ENCODE peak calls at places on chromosomes 6 and 20, in four cellular contexts. C is cardiac muscle cell, P is kidney, H is ovary. U is an unnamed sample. For H3K36me3, the result is how much of the 10 kb centered on the place peaks cover.

GRCh38 chr6:45786243-45786795 is 229.3 kb downstream of the CLIC5 start:
- DNase-seq in H (no peak), P (no peak), C (no peak), U (no peak)

GRCh38 chr20:2690213-2690612 is 2.4 kb upstream of the EBF4 start:
- DNase-seq in H (no peak), C (no peak), P (no peak), U (no peak)

GRCh38 chr6:147071786-147072185 is 132.4 kb upstream of the STXBP5 start:
- DNase-seq in P (no peak), H (no peak), C (no peak), U (no peak)

GRCh38 chr6:53112404-53112803 is 36.2 kb downstream of the GCM1 start:
- DNase-seq in H (no peak), P (no peak), C (no peak), U (peak)

GRCh38 chr6:26594730-26595632 is 1.8 kb upstream of the ABT1 start:
- DNase-seq in H (peak), P (no peak), C (no peak), U (no peak)

GRCh38 chr20:41664584-41664983 is 46.4 kb upstream of the CHD6 start:
- DNase-seq in C (no peak), H (no peak), P (no peak), U (no peak)

GRCh38 chr20:3692706-3693294 is 11.0 kb upstream of the ADAM33 start:
- DNase-seq in H (no peak), C (no peak), P (no peak), U (no peak)

GRCh38 chr6:98921038-98921437 is 26.7 kb downstream of the FBXL4 start:
- DNase-seq in P (no peak), H (no peak), C (no peak), U (no peak)

GRCh38 chr6:14241255-14242070 is 123.9 kb downstream of the CD83 start:
- DNase-seq in C (no peak), P (no peak), H (no peak), U (no peak)

GRCh38 chr6:56435326-56435725 is 187.9 kb upstream of the COL21A1 start:
- DNase-seq in C (no peak), H (no peak), P (no peak), U (no peak)

GRCh38 chr20:52017669-52018317 is 173.8 kb downstream of the ZFP64 start:
- DNase-seq in C (no peak), H (no peak), P (no peak), U (no peak)

GRCh38 chr6:154289818-154290508 is 66.6 kb downstream of the IPCEF1 start:
- DNase-seq in H (no peak), C (no peak), P (no peak), U (no peak)

GRCh38 chr6:142885182-142885867 is 59.7 kb downstream of the HIVEP2 start:
- DNase-seq in P (no peak), C (peak), H (peak), U (peak)

GRCh38 chr6:37308084-37308817 is 45.5 kb upstream of the RNF8 start:
- DNase-seq in H (no peak), P (no peak), C (peak), U (no peak)

GRCh38 chr20:24909086-24909780 is 39.8 kb upstream of the CST7 start:
- DNase-seq in C (no peak), P (no peak), H (no peak), U (no peak)

GRCh38 chr6:157412780-157413179 is 31.8 kb downstream of the ZDHHC14 start:
- DNase-seq in P (no peak), C (no peak), H (peak), U (no peak)

GRCh38 chr6:73062837-73063236 is 162.5 kb downstream of the KHDC1L start:
- DNase-seq in H (no peak), P (no peak), C (no peak), U (no peak)

GRCh38 chr20:1187605-1188171 is 2.9 kb upstream of the TMEM74B start:
- DNase-seq in P (no peak), C (no peak), H (no peak), U (no peak)

GRCh38 chr6:29466241-29466640 is 9.3 kb downstream of the OR2H1 start:
- DNase-seq in H (no peak), P (no peak), C (no peak), U (no peak)

GRCh38 chr6:7899046-7899888 is 11.3 kb downstream of the TXNDC5 start:
- DNase-seq in P (no peak), H (no peak), C (no peak), U (no peak)

DNA sequence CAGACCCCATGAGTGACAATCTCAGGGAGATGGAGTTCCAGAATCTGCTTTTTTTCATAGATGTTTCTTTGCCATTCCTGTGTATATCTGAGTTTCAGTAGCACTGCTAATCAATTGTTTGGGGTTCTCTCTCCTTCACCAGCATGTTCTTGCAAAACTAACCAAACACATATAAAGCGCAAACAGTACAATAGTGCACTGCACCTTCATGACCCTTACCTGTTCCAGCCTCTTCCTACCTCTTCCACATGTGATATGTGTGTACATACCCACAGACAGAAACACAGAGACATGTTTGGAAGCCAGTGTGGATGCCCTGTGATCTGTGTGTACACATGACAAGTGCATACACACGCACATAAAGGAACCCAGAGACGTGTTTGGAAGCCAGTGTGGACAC is 1.8 kb upstream of the CEP43 start:
- DNase-seq in C (no peak), P (no peak), H (no peak), U (no peak)
- H3K4me3 ChIP-seq in C (no peak), P (peak), H (no peak), U (peak)

GRCh38 chr6:47057830-47058540 is 15.9 kb upstream of the ADGRF1 start:
- DNase-seq in H (no peak), C (no peak), P (no peak), U (no peak)
- H3K36me3 ChIP-seq in H (under half), C (under half), P (under half), U (under half)

GRCh38 chr6:11586574-11586973 is 49.0 kb downstream of the TMEM170B start:
- DNase-seq in C (no peak), H (no peak), P (no peak), U (peak)
- H3K4me3 ChIP-seq in C (no peak), H (no peak), P (no peak), U (peak)

GRCh38 chr6:551829-552350 is 105.0 kb downstream of the HUS1B start:
- DNase-seq in C (no peak), P (no peak), H (no peak), U (no peak)
- H3K36me3 ChIP-seq in C (under half), P (under half), H (under half), U (half or more)

GRCh38 chr20:36542019-36542488 is 735 bp downstream of the MYL9 start:
- DNase-seq in C (peak), H (peak), P (no peak), U (peak)

GRCh38 chr20:36542516-36543186 is 1.3 kb downstream of the MYL9 start:
- DNase-seq in C (no peak), H (no peak), P (no peak), U (no peak)

GRCh38 chr20:36538026-36538764 is 3.1 kb upstream of the MYL9 start:
- DNase-seq in C (no peak), P (no peak), H (no peak), U (no peak)

GRCh38 chr20:36541227-36542018 is at the start of gene MYL9:
- DNase-seq in C (peak), H (peak), P (peak), U (peak)

DNA sequence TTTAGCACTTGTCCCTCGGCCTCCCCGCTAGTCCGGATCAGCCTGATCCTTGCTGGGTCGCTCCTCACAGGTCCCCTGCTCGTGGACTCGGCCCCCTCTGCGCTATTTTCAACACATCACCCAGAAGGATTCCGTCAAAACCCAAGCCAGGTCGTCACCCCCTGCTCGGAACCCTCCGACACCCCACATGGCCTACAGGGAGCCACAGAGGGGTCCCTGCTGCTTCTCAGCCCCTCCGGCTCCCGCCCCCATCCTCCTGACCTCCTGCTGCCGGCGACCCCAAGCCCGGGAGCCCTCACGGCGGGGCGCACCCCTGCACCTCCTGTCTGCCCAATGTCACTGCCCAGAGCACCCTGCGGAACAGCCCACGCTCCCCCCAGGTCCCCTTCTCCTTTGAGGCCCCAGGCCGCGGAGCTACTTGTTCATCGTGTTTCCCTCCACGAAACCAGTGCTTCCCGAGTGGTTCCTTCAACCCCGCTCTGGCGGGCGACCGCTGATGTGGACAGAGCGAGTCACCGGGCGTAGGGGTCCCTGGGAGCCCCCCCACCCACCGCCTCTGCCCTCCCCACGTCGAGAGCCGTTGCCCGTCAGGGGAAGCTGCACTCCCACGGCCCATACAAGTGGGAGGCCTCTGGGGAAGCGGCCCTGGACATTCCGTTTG is 638 bp upstream of the MYL9 start:
- DNase-seq in P (peak), H (peak), C (no peak), U (no peak)
- H3K4me3 ChIP-seq in P (peak), H (peak), C (peak), U (peak)

DNA sequence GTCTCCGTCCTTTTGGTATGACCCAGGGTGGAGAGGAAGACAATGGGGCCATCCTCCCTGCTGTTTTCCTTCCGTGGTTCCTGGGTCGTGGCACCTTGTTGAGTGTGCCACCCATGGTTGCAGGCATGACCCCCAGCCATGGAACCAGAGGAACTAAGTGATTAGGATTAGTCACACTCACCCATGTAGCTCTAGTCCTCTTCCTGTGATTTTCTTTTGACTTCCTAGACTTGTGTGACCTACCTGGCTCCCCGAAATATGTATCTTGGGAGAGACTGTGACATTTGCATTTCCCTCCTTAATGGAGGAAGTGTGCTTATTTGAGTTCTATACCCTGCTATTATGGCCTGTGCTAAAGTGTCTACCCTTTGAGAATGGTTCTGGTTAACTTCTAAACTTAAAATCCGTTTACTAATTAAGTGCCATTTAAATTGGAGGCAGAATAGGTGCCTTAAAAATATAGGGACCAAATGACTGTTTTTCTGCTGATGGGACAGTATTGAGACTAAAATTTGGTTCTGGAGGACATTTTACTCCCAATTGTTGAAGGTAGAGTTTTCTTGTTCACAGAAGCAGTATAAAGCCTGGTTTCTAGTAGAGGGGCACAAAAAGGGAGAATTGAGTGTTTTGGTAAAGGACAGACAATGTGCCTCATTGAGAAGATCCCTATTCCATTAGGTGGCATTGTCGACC is 545.6 kb downstream of the HDGFL1 start:
- DNase-seq in H (no peak), C (no peak), P (no peak), U (no peak)
- H3K36me3 ChIP-seq in H (under half), C (under half), P (under half), U (under half)

GRCh38 chr20:63178445-63178818 is 37.5 kb downstream of the YTHDF1 start:
- DNase-seq in C (no peak), H (no peak), P (peak), U (no peak)
- H3K4me3 ChIP-seq in C (no peak), H (no peak), P (no peak), U (no peak)